ENCODE peak calls at places on chromosomes 2 and 18, in nine cellular contexts. M, F, G, Q, C, H, J, X and Z are unnamed samples.

GRCh38 chr2:10036095-10036879 is 7.1 kb upstream of the KLF11 start:
- DNase-seq in M (peak), F (peak), G (peak), Q (peak), C (peak), H (peak), J (peak), X (peak), Z (no peak)

GRCh38 chr2:36559221-36559942 is 38.6 kb downstream of the FEZ2 start:
- DNase-seq in M (no peak), F (no peak), G (no peak), Q (no peak), C (no peak), H (no peak), J (no peak), X (no peak), Z (no peak)

GRCh38 chr2:237298323-237299118 is 115.4 kb downstream of the COL6A3 start:
- DNase-seq in M (no peak), F (no peak), G (peak), Q (peak), C (no peak), H (peak), J (peak), X (peak), Z (no peak)

GRCh38 chr2:403682-404081 is 115.8 kb upstream of the ALKAL2 start:
- DNase-seq in M (no peak), F (no peak), G (no peak), Q (no peak), C (no peak), H (no peak), J (no peak), X (no peak), Z (no peak)

GRCh38 chr2:54635554-54636152 is 87.8 kb upstream of the EML6 start:
- DNase-seq in M (no peak), F (no peak), G (peak), Q (no peak), C (no peak), H (no peak), J (no peak), X (no peak), Z (no peak)

GRCh38 chr2:36566887-36567286 is 31.1 kb downstream of the FEZ2 start:
- DNase-seq in M (no peak), F (no peak), G (no peak), Q (no peak), C (no peak), H (no peak), J (no peak), X (no peak), Z (no peak)

GRCh38 chr2:45714679-45715078 is 63.2 kb downstream of the PRKCE start:
- DNase-seq in M (no peak), F (no peak), G (no peak), Q (no peak), C (no peak), H (no peak), J (no peak), X (no peak), Z (no peak)

GRCh38 chr18:21242141-21243040 is at the start of gene GREB1L:
- DNase-seq in M (peak), F (peak), G (peak), Q (peak), C (peak), H (peak), J (no peak), X (peak), Z (no peak)

GRCh38 chr18:11323359-11323819 is 174.0 kb upstream of the PIEZO2 start:
- DNase-seq in M (no peak), F (peak), G (peak), Q (peak), C (no peak), H (peak), J (no peak), X (no peak), Z (no peak)

GRCh38 chr2:133264951-133265949 is 303.0 kb downstream of the NCKAP5 start:
- DNase-seq in M (peak), F (no peak), G (no peak), Q (no peak), C (peak), H (peak), J (no peak), X (no peak), Z (no peak)

GRCh38 chr2:223779877-223780276 is 57.5 kb downstream of the AP1S3 start:
- DNase-seq in M (no peak), F (peak), G (peak), Q (peak), C (no peak), H (peak), J (no peak), X (peak), Z (peak)

GRCh38 chr2:9973691-9974090 is 22.2 kb downstream of the GRHL1 start:
- DNase-seq in M (no peak), F (peak), G (no peak), Q (no peak), C (no peak), H (no peak), J (no peak), X (no peak), Z (no peak)

GRCh38 chr2:43576983-43577892 is 18.6 kb downstream of the THADA start:
- DNase-seq in M (no peak), F (peak), G (peak), Q (peak), C (no peak), H (peak), J (peak), X (peak), Z (no peak)

GRCh38 chr2:215511454-215512346 is 75.8 kb upstream of the FN1 start:
- DNase-seq in M (no peak), F (no peak), G (no peak), Q (no peak), C (no peak), H (no peak), J (no peak), X (no peak), Z (no peak)

GRCh38 chr2:27729614-27730013 is 41.9 kb upstream of the MRPL33 start:
- DNase-seq in M (no peak), F (no peak), G (no peak), Q (no peak), C (no peak), H (no peak), J (no peak), X (no peak), Z (no peak)

GRCh38 chr2:68796306-68796905 is 61.8 kb downstream of the ARHGAP25 start:
- DNase-seq in M (no peak), F (peak), G (peak), Q (peak), C (no peak), H (no peak), J (no peak), X (peak), Z (no peak)

DNA sequence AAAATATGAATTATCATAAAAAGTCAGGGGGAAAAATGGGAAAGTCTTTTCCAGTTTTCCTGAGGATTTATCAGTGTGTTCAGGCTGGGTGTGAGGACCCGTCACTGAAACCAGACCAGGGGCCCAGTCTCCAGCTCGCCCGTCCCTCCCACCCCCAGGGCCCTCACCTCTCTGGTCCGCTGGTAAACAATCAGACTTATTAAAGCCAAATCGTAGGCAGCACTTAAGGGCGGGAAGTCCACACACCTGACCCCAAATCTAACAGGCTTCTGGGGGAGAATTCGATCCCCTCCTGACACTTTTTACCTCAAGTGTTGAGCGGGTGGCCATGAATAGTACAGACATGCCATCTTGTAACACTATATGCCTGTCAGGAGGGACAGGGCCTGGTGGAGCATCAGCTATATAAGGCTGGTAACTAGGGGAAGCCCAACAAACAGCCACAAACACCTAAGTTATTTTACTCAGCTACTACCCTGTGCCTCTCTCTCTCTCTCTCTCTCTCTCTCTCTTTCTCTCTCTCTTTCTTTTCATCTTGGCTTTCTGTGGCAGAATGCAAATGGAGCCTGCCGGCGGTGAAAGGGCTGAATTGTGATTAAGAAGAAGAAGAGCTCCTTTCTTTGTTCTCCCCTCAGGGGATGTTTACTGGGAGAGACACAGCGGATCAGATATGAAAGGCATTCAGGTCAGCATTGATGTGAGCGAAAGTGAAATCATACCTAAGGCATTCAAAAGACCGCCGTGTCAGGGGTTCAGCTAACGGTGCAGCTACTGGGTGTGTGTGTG is 9.5 kb downstream of the ZEB2 start:
- DNase-seq in M (no peak), F (peak), G (no peak), Q (peak), C (no peak), H (peak), J (no peak), X (no peak), Z (no peak)
- H3K4me3 ChIP-seq in M (no peak), F (peak), G (peak), Q (no peak), C (peak), H (peak), J (peak), X (no peak), Z (peak)

GRCh38 chr2:61558160-61558559 is 20.0 kb upstream of the XPO1 start:
- DNase-seq in M (no peak), F (no peak), G (no peak), Q (no peak), C (no peak), H (no peak), J (no peak), X (no peak), Z (no peak)
- TF ChIP-seq CTCF in M (no peak), F (no peak), G (no peak), Q (no peak), C (no peak), H (no peak), J (no peak), X (no peak), Z (no peak)

GRCh38 chr2:112809112-112809511 is 24.8 kb upstream of the IL1A start:
- DNase-seq in M (no peak), F (no peak), G (no peak), Q (no peak), C (no peak), H (no peak), J (no peak), X (no peak), Z (no peak)

GRCh38 chr2:112803691-112804521 is 19.6 kb upstream of the IL1A start:
- DNase-seq in M (no peak), F (peak), G (peak), Q (peak), C (no peak), H (peak), J (peak), X (peak), Z (no peak)

GRCh38 chr2:112807233-112807807 is 23.0 kb upstream of the IL1A start:
- DNase-seq in M (no peak), F (no peak), G (no peak), Q (no peak), C (no peak), H (no peak), J (no peak), X (no peak), Z (no peak)

GRCh38 chr2:112800881-112801583 is 16.7 kb upstream of the IL1A start:
- DNase-seq in M (no peak), F (no peak), G (no peak), Q (no peak), C (no peak), H (no peak), J (no peak), X (no peak), Z (no peak)

GRCh38 chr2:112805542-112805941 is 21.2 kb upstream of the IL1A start:
- DNase-seq in M (no peak), F (no peak), G (no peak), Q (no peak), C (no peak), H (no peak), J (no peak), X (peak), Z (peak)
- H3K4me3 ChIP-seq in M (no peak), F (no peak), G (no peak), Q (no peak), C (no peak), H (no peak), J (no peak), X (no peak), Z (no peak)

GRCh38 chr18:27298215-27298804 is 113.2 kb upstream of the CHST9 start:
- DNase-seq in M (no peak), F (no peak), G (no peak), Q (no peak), C (no peak), H (no peak), J (no peak), X (peak), Z (no peak)
- TF ChIP-seq CTCF in M (peak), F (no peak), G (no peak), Q (no peak), C (no peak), H (no peak), J (no peak), X (peak), Z (no peak)

GRCh38 chr2:118325556-118325955 is 237.3 kb downstream of the INSIG2 start:
- DNase-seq in M (no peak), F (no peak), G (no peak), Q (no peak), C (no peak), H (no peak), J (no peak), X (no peak), Z (no peak)

GRCh38 chr2:118319271-118319684 is 231.0 kb downstream of the INSIG2 start:
- DNase-seq in M (no peak), F (no peak), G (no peak), Q (no peak), C (no peak), H (no peak), J (no peak), X (no peak), Z (no peak)

GRCh38 chr2:118322381-118322780 is 234.1 kb downstream of the INSIG2 start:
- DNase-seq in M (no peak), F (no peak), G (peak), Q (peak), C (no peak), H (no peak), J (no peak), X (no peak), Z (no peak)

GRCh38 chr2:118321436-118322100 is 233.3 kb downstream of the INSIG2 start:
- DNase-seq in M (no peak), F (no peak), G (no peak), Q (no peak), C (no peak), H (no peak), J (no peak), X (no peak), Z (no peak)

DNA sequence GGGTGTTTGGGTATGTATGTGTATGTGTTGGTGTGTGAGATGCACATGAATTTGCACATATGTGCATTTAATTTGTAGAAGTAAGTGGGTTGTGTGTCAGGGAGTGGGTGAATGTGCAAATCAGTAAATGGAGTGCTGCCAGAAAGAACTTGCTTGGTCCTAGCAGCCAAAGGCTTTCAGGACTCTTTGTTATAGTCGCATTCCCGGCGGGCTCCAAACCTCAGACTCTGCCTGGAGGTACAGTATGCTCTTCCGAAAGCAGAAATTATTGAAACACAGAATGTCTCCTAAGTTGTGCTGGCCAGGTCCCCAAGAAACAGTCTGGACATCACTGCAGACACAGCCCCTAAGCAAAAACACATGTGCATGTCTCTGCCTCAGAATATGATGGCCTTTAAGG is 232.4 kb downstream of the INSIG2 start:
- DNase-seq in M (no peak), F (no peak), G (no peak), Q (no peak), C (no peak), H (no peak), J (no peak), X (no peak), Z (no peak)
- H3K4me3 ChIP-seq in M (no peak), F (no peak), G (no peak), Q (no peak), C (no peak), H (no peak), J (no peak), X (no peak), Z (no peak)

GRCh38 chr18:7269903-7270302 is 39.0 kb downstream of the LRRC30 start:
- DNase-seq in M (no peak), F (peak), G (peak), Q (no peak), C (no peak), H (no peak), J (no peak), X (no peak), Z (no peak)

GRCh38 chr18:7273301-7273911 is 42.5 kb downstream of the LRRC30 start:
- DNase-seq in M (peak), F (peak), G (peak), Q (peak), C (peak), H (peak), J (no peak), X (peak), Z (no peak)

GRCh38 chr18:7272268-7273049 is 41.6 kb downstream of the LRRC30 start:
- DNase-seq in M (peak), F (peak), G (peak), Q (peak), C (peak), H (peak), J (no peak), X (peak), Z (no peak)
- TF ChIP-seq CTCF in M (peak), F (peak), G (peak), Q (peak), C (peak), H (peak), J (peak), X (peak), Z (no peak)

DNA sequence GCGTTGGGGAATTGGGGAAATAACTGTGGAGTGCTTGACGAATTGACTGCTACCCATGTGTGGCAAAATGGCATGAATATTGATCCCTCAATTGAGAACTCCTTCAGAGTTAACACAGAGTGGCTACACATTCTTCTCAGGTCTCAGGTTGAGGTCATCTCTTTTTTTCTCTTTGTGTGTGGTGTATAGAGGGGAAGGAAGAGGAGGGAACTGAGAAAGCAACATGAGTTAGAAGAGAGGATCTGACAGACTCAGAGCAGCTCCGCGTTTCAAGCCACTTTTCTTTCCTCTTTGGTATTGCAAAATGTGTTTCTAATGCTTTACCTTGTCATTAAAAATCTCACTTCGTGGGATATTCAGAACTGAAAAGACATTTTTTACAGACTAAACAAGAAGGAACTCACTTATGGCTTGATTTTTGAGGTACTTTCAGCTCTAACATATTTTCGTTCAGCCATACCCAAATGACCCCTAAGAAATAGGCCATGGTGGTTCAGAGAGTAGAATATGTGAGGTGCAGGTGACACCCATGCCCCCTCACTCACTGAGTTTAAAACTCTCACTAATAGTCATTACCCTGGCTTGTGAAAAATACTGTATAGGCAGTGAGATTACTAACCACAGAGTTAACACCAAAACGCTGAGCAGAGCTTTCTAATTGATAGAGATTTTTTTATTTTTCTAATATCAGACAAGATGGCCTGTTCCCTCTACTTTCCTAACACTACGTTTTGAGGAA is 22.5 kb downstream of the STAT4 start:
- DNase-seq in M (no peak), F (no peak), G (no peak), Q (no peak), C (no peak), H (no peak), J (no peak), X (no peak), Z (no peak)
- H3K4me3 ChIP-seq in M (no peak), F (no peak), G (no peak), Q (no peak), C (no peak), H (no peak), J (no peak), X (no peak), Z (no peak)